ENCODE peak calls at places on chromosomes 2 and 18, in four cellular contexts. One of them, this sample, is unnamed. For H3K27me3, the result is how much of the 10 kb centered on the place peaks cover.

GRCh38 chr2:239960929-239961661 is 64.0 kb downstream of the NDUFA10 start:
- DNase-seq in endothelial cell of umbilical vein: no peak
- DNase-seq in cardiac muscle cell: no peak
- DNase-seq in CD4-positive, alpha-beta T cell: no peak
- DNase-seq in this sample: no peak

GRCh38 chr2:219297766-219298456 is 11.3 kb downstream of the PTPRN start:
- DNase-seq in endothelial cell of umbilical vein: no peak
- DNase-seq in cardiac muscle cell: no peak
- DNase-seq in CD4-positive, alpha-beta T cell: no peak
- DNase-seq in this sample: no peak

GRCh38 chr18:80171190-80171872 is 62.3 kb downstream of the ADNP2 start:
- DNase-seq in cardiac muscle cell: peak
- DNase-seq in CD4-positive, alpha-beta T cell: peak
- DNase-seq in endothelial cell of umbilical vein: peak
- DNase-seq in this sample: no peak

GRCh38 chr2:204108301-204108700 is 171.7 kb downstream of the ICOS start:
- DNase-seq in CD4-positive, alpha-beta T cell: peak
- DNase-seq in endothelial cell of umbilical vein: peak
- DNase-seq in cardiac muscle cell: peak
- DNase-seq in this sample: peak

GRCh38 chr2:38835015-38835601 is 40.6 kb downstream of the DHX57 start:
- DNase-seq in endothelial cell of umbilical vein: peak
- DNase-seq in cardiac muscle cell: peak
- DNase-seq in CD4-positive, alpha-beta T cell: no peak
- DNase-seq in this sample: peak

GRCh38 chr2:233542507-233542906 is 24.1 kb downstream of the USP40 start:
- DNase-seq in CD4-positive, alpha-beta T cell: no peak
- DNase-seq in endothelial cell of umbilical vein: no peak
- DNase-seq in cardiac muscle cell: no peak
- DNase-seq in this sample: no peak

GRCh38 chr18:55651236-55651635 is 63.2 kb upstream of the TCF4 start:
- DNase-seq in cardiac muscle cell: no peak
- DNase-seq in CD4-positive, alpha-beta T cell: no peak
- DNase-seq in endothelial cell of umbilical vein: no peak
- DNase-seq in this sample: no peak

GRCh38 chr2:18093196-18093595 is 214.7 kb downstream of the KCNS3 start:
- DNase-seq in CD4-positive, alpha-beta T cell: no peak
- DNase-seq in endothelial cell of umbilical vein: no peak
- DNase-seq in cardiac muscle cell: no peak
- DNase-seq in this sample: no peak

GRCh38 chr2:221836091-221836490 is 264.0 kb upstream of the EPHA4 start:
- DNase-seq in endothelial cell of umbilical vein: no peak
- DNase-seq in CD4-positive, alpha-beta T cell: no peak
- DNase-seq in cardiac muscle cell: no peak
- DNase-seq in this sample: no peak

GRCh38 chr2:67755511-67755910 is 307.3 kb downstream of the C1D start:
- DNase-seq in CD4-positive, alpha-beta T cell: no peak
- DNase-seq in cardiac muscle cell: no peak
- DNase-seq in endothelial cell of umbilical vein: no peak
- DNase-seq in this sample: no peak

GRCh38 chr18:42861259-42861658 is 254.2 kb downstream of the RIT2 start:
- DNase-seq in cardiac muscle cell: no peak
- DNase-seq in CD4-positive, alpha-beta T cell: no peak
- DNase-seq in endothelial cell of umbilical vein: no peak
- DNase-seq in this sample: no peak

GRCh38 chr2:85310330-85310729 is 17.5 kb downstream of the TGOLN2 start:
- DNase-seq in cardiac muscle cell: no peak
- DNase-seq in endothelial cell of umbilical vein: no peak
- DNase-seq in CD4-positive, alpha-beta T cell: no peak
- DNase-seq in this sample: no peak

GRCh38 chr2:85312404-85312803 is 15.4 kb downstream of the TGOLN2 start:
- DNase-seq in CD4-positive, alpha-beta T cell: no peak
- DNase-seq in endothelial cell of umbilical vein: no peak
- DNase-seq in cardiac muscle cell: no peak
- DNase-seq in this sample: no peak

GRCh38 chr2:85318222-85319182 is 9.3 kb downstream of the TGOLN2 start:
- DNase-seq in endothelial cell of umbilical vein: no peak
- DNase-seq in CD4-positive, alpha-beta T cell: no peak
- DNase-seq in cardiac muscle cell: peak
- DNase-seq in this sample: no peak

GRCh38 chr2:85319811-85320210 is 8.0 kb downstream of the TGOLN2 start:
- DNase-seq in cardiac muscle cell: no peak
- DNase-seq in CD4-positive, alpha-beta T cell: no peak
- DNase-seq in endothelial cell of umbilical vein: no peak
- DNase-seq in this sample: no peak

DNA sequence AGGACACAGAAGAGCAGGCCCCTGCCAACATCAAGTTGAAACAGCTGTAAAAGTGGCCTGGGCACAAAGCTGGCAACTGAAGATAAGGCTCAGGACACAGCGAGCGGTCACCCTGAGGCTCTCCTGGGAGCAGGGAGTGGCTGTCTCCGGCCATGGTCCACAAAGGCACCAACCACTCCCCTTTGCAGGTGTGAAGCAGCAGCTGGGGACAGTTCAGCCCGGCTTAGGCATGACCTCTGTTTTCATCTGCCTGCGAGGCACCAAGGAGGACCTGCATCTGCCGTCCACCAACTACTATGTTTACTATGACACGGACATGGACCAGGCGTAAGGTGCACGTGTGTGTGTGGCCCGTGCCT is 12.9 kb downstream of the TGOLN2 start:
- DNase-seq in CD4-positive, alpha-beta T cell: no peak
- DNase-seq in endothelial cell of umbilical vein: no peak
- DNase-seq in cardiac muscle cell: no peak
- DNase-seq in this sample: peak
- H3K27me3 ChIP-seq in CD4-positive, alpha-beta T cell: under half
- H3K27me3 ChIP-seq in endothelial cell of umbilical vein: under half
- H3K27me3 ChIP-seq in cardiac muscle cell: under half
- H3K27me3 ChIP-seq in this sample: under half

GRCh38 chr2:19607400-19607799 is 249.0 kb upstream of the OSR1 start:
- DNase-seq in endothelial cell of umbilical vein: no peak
- DNase-seq in cardiac muscle cell: no peak
- DNase-seq in CD4-positive, alpha-beta T cell: no peak
- DNase-seq in this sample: no peak

GRCh38 chr2:19607931-19608762 is 249.7 kb upstream of the OSR1 start:
- DNase-seq in cardiac muscle cell: no peak
- DNase-seq in CD4-positive, alpha-beta T cell: no peak
- DNase-seq in endothelial cell of umbilical vein: no peak
- DNase-seq in this sample: no peak

GRCh38 chr2:19609266-19609665 is 250.8 kb upstream of the OSR1 start:
- DNase-seq in cardiac muscle cell: no peak
- DNase-seq in CD4-positive, alpha-beta T cell: no peak
- DNase-seq in endothelial cell of umbilical vein: no peak
- DNase-seq in this sample: no peak

GRCh38 chr2:19614066-19614465 is 255.6 kb upstream of the OSR1 start:
- DNase-seq in cardiac muscle cell: no peak
- DNase-seq in CD4-positive, alpha-beta T cell: no peak
- DNase-seq in endothelial cell of umbilical vein: no peak
- DNase-seq in this sample: no peak

GRCh38 chr2:19611491-19612332 is 253.3 kb upstream of the OSR1 start:
- DNase-seq in endothelial cell of umbilical vein: no peak
- DNase-seq in cardiac muscle cell: no peak
- DNase-seq in CD4-positive, alpha-beta T cell: no peak
- DNase-seq in this sample: peak
- H3K27ac ChIP-seq in endothelial cell of umbilical vein: no peak
- H3K27ac ChIP-seq in cardiac muscle cell: no peak
- H3K27ac ChIP-seq in CD4-positive, alpha-beta T cell: no peak
- H3K27ac ChIP-seq in this sample: no peak

DNA sequence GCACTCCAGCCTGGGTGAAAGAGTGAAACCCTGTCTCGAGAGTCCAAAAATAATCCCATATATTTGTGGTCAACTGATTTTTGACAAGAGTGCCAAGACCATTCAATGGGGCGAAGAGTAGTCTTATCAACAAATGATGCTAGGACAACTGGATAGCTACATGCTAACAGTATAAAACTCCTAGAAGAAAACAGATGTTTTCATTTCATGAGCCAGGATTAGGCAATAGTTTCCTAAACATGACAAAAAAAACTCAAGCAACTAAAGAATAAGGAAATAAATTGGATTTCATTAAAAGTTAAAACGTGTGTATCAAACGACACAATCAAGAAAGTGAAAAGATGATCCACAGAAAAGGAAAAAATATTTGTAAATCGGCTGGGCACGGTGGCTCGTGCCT is 6.3 kb downstream of the LIMS2 start:
- DNase-seq in endothelial cell of umbilical vein: no peak
- DNase-seq in CD4-positive, alpha-beta T cell: no peak
- DNase-seq in cardiac muscle cell: no peak
- DNase-seq in this sample: no peak
- H3K27me3 ChIP-seq in endothelial cell of umbilical vein: under half
- H3K27me3 ChIP-seq in CD4-positive, alpha-beta T cell: half or more
- H3K27me3 ChIP-seq in cardiac muscle cell: under half
- H3K27me3 ChIP-seq in this sample: under half

DNA sequence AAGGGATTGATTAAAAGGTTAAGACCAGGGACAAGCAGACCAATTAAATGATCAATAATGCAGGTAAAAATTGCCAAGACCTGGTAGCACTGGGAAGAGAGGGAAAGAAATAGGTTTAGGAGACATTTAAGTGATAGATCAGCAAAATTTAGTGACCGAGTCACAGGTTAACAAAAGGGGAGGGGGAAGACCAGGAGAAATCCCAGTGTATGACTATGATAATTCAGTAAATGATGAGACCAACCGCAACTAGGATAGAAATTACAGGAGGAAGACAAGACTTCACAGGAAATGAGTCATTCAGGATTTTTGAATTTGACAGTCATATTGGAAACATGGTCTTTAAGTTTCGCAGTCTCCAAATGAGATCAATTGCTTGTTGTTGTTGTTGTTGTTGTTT is 62.9 kb downstream of the COBLL1 start:
- DNase-seq in endothelial cell of umbilical vein: no peak
- DNase-seq in CD4-positive, alpha-beta T cell: no peak
- DNase-seq in cardiac muscle cell: no peak
- DNase-seq in this sample: no peak
- H3K27ac ChIP-seq in endothelial cell of umbilical vein: no peak
- H3K27ac ChIP-seq in CD4-positive, alpha-beta T cell: no peak
- H3K27ac ChIP-seq in cardiac muscle cell: no peak
- H3K27ac ChIP-seq in this sample: no peak

GRCh38 chr2:71465356-71465755 is 12.0 kb downstream of the DYSF start:
- DNase-seq in endothelial cell of umbilical vein: no peak
- DNase-seq in CD4-positive, alpha-beta T cell: no peak
- DNase-seq in cardiac muscle cell: no peak
- DNase-seq in this sample: no peak
- H3K27me3 ChIP-seq in endothelial cell of umbilical vein: under half
- H3K27me3 ChIP-seq in CD4-positive, alpha-beta T cell: under half
- H3K27me3 ChIP-seq in cardiac muscle cell: under half
- H3K27me3 ChIP-seq in this sample: under half

GRCh38 chr18:8800041-8800441 is 94.7 kb downstream of the MTCL1 start:
- DNase-seq in cardiac muscle cell: no peak
- DNase-seq in CD4-positive, alpha-beta T cell: no peak
- DNase-seq in endothelial cell of umbilical vein: no peak
- DNase-seq in this sample: no peak
- H3K27ac ChIP-seq in cardiac muscle cell: no peak
- H3K27ac ChIP-seq in CD4-positive, alpha-beta T cell: no peak
- H3K27ac ChIP-seq in endothelial cell of umbilical vein: peak
- H3K27ac ChIP-seq in this sample: no peak

DNA sequence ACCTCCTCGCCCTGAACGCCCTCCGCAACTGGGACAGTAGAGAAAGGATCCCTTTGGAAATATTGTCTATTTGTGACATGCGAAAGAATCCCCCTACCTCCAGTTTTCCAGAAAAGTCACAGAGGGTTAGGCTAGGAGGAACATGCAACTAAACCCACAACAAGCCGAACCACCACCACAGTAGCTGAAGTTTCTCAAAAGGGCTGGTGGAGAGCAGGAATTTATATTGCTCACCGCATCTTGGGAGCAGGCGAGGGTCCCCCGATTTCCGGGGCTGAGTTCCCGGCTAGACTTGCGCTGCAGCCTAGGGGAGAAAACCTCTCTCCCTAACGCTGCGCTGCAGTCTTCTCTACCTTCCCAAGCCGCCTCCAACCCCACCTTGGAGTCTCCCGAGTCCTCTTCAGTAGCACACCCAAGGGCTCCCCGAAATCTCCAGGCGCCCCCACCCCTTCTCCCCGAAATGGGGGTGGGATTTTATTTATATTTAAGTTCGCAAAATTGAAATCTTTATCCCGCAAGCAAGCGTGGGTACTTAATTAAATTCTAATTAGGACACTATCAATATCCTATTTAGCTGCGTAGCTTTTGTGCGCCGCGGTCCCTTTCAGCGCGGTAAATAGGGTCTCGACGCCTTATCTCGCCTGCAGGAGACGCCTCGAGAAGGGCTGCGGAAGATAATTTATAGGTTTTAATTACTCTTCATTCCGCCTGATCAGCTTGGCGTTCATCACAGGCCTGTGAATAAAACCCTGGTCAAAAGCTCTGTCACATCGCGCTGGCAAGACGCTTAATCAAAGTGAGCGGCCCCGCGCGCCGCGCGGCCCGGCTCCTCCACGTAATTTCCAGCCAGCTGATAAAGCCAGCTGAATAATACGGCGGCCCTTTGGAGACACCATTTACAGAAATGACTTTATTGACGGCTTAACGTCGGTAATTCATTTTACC is 2.0 kb upstream of the EN1 start:
- DNase-seq in endothelial cell of umbilical vein: no peak
- DNase-seq in CD4-positive, alpha-beta T cell: no peak
- DNase-seq in cardiac muscle cell: no peak
- DNase-seq in this sample: no peak
- H3K27me3 ChIP-seq in endothelial cell of umbilical vein: half or more
- H3K27me3 ChIP-seq in CD4-positive, alpha-beta T cell: half or more
- H3K27me3 ChIP-seq in cardiac muscle cell: half or more
- H3K27me3 ChIP-seq in this sample: half or more